ENCODE peak calls at places on chromosomes 11 and 22, in six cellular contexts. C is transverse colon, J is IMR-90, Q is vagina, R is heart left ventricle, X is Peyer's patch. N is an unnamed sample.

GRCh38 chr11:19714093-19714386 is 1.4 kb downstream of the NAV2 start:
- DNase-seq in C (no peak), J (peak; percentile 19), Q (no peak), R (no peak), X (no peak), N (no peak)

GRCh38 chr11:111107501-111107900 is 138.0 kb upstream of the POU2AF2 start:
- DNase-seq in C (no peak), J (no peak), Q (no peak), R (no peak), X (no peak), N (no peak)

GRCh38 chr11:1939006-1939626 is 8.0 kb upstream of the MRPL23 start:
- DNase-seq in C (no peak), J (no peak), Q (no peak), R (peak; percentile 37), X (no peak), N (peak; percentile 39)

GRCh38 chr22:32619614-32620426 is 145.2 kb downstream of the FBXO7 start:
- DNase-seq in C (no peak), J (peak; percentile 89), Q (no peak), R (peak; percentile 76), X (no peak), N (peak; percentile 42)

GRCh38 chr22:44133901-44134511 is 46.7 kb upstream of the PARVG start:
- DNase-seq in C (no peak), J (no peak), Q (no peak), R (no peak), X (no peak), N (peak; percentile 52)

GRCh38 chr22:39237276-39238123 is 7.3 kb downstream of the PDGFB start:
- DNase-seq in C (no peak), J (no peak), Q (no peak), R (peak; percentile 47), X (no peak), N (no peak)

GRCh38 chr11:24391165-24391564 is 105.7 kb upstream of the LUZP2 start:
- DNase-seq in C (no peak), J (peak; percentile 87), Q (no peak), R (no peak), X (no peak), N (no peak)

GRCh38 chr11:99370557-99371200 is 349.9 kb downstream of the CNTN5 start:
- DNase-seq in C (no peak), J (peak; percentile 72), Q (no peak), R (peak; percentile 80), X (no peak), N (no peak)

GRCh38 chr11:8296872-8297271 is 33.2 kb upstream of the LMO1 start:
- DNase-seq in C (no peak), J (no peak), Q (no peak), R (no peak), X (no peak), N (no peak)

GRCh38 chr11:61384271-61385242 is 7.8 kb upstream of the TMEM216 start:
- DNase-seq in C (no peak), J (peak; percentile 42), Q (no peak), R (no peak), X (no peak), N (no peak)

GRCh38 chr22:49960967-49961600 is 512 bp downstream of the PIM3 start:
- DNase-seq in C (peak; percentile 55), J (no peak), Q (no peak), R (peak; percentile 61), X (peak; percentile 75), N (peak; percentile 93)

GRCh38 chr11:83764643-83765042 is 478.5 kb upstream of the CCDC90B start:
- DNase-seq in C (no peak), J (no peak), Q (no peak), R (no peak), X (no peak), N (no peak)

GRCh38 chr11:78764946-78765345 is 190.3 kb upstream of the NARS2 start:
- DNase-seq in C (no peak), J (no peak), Q (no peak), R (no peak), X (no peak), N (no peak)

GRCh38 chr11:45737056-45737455 is 67.9 kb upstream of the SLC35C1 start:
- DNase-seq in C (no peak), J (no peak), Q (no peak), R (no peak), X (no peak), N (no peak)

GRCh38 chr11:22627421-22627820 is 1.8 kb upstream of the FANCF start:
- DNase-seq in C (no peak), J (no peak), Q (no peak), R (no peak), X (no peak), N (peak; percentile 72)

GRCh38 chr11:22624742-22625447 is 728 bp downstream of the FANCF start:
- DNase-seq in C (peak; percentile 76), J (peak; percentile 60), Q (no peak), R (peak; percentile 67), X (peak; percentile 83), N (no peak)

GRCh38 chr11:22626573-22627239 is 1.1 kb upstream of the FANCF start:
- DNase-seq in C (no peak), J (no peak), Q (no peak), R (no peak), X (no peak), N (peak; percentile 70)

DNA sequence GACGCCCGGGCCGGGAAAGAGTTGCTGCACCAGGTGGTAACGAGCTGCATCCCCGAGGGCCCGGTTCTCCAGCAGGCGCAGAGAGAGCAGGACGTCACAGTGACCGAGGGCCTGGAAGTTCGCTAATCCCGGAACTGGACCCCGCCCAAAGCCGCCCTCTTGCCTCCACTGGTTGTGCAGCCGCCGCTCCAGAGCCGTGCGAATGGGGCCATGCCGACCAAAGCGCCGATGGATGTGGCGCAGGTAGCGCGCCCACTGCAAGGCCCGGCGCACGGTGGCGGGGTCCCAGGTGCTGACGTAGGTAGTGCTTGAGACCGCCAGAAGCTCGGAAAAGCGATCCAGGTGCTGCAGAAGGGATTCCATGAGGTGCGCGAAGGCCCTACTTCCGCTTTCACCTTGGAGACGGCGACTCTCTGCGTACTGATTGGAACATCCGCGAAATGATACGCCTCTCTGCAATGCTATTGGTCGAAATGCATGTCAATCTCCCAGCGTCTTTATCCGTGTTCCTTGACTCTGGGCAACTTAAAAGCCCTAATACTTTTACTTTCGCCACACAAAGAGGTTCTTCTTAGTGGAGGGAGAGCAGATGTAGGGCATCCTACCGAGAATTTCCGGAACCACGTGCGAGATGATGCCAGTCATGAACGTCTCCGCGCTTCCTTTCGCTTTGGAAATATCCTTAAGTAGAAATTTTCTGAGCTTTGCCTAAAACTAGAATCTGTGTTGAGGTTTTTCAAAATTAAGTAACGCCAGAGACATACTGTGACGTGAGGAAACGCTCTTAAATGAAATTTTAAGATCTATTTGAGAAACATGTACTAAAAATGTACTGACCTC is at the start of gene FANCF:
- DNase-seq in C (peak; percentile 96), J (peak; percentile 99), Q (no peak), R (peak; percentile 93), X (peak; percentile 96), N (peak; percentile 95)
- TF ChIP-seq POLR2A in C (peak; percentile 55), J (peak; percentile 43), Q (no peak), R (peak; percentile 49), X (peak; percentile 54), N (no peak)

GRCh38 chr11:104917259-104918112 is 19.2 kb upstream of the CASP12 start:
- DNase-seq in C (no peak), J (no peak), Q (no peak), R (no peak), X (no peak), N (no peak)
- H3K27ac ChIP-seq in C (peak overlapping the region; percentile 64), J (no peak overlapping the region), Q (peak overlapping the region; percentile 57), R (peak overlapping the region; percentile 63), X (peak overlapping the region; percentile 70), N (peak overlapping the region; percentile 75)

DNA sequence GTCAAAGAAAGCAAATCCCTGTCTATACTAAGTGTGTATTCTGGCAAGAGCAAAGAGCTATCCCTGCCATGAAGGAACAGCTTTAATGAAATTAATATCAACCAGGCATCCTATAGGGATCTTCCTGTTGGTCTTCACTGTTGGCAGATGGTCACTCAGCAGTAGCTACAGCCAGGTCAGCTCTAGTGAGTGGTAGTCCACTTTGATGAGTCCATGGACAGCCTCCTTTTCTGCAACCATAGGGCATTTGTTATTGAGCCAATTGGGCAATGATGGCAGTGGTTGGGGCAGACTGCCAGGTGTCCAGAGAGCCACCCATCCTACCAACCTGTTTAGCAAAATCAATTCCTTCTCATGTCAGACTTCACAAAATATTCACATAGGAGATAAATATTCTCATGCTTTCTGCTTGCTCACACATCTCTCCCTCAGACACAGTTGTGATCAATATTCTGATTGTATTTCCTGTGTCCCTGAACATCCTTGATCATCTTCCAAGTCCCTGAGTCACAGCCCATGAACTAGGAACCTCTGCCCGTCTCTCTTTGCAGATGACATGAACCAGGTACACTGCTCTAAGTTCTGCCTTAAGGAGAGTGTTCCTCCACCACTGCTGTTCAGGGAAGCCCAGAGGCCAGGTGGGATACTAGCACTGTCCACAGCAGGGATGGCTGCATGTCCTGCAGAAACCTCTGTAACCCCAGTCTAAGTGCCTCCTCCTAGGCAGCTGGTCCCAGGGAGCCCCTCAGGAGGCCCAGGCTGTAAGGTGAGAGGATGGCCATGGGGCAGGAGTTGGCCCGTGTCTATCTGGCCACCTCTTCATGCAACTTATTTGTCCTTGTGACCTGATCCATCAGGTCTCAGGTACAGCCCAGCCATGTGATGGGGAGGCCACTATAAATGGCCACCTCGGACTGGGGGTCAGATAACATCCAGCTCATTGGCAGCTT is 74.2 kb upstream of the IGLL5 start:
- DNase-seq in C (no peak), J (no peak), Q (no peak), R (no peak), X (no peak), N (peak; percentile 67)
- H3K4me1 ChIP-seq in C (no peaks in the 10 kb centered on the region), J (no peaks in the 10 kb centered on the region), Q (no peaks in the 10 kb centered on the region), R (no peaks in the 10 kb centered on the region), X (no peaks in the 10 kb centered on the region), N (peaks cover 48% of the 10 kb centered on the region)

DNA sequence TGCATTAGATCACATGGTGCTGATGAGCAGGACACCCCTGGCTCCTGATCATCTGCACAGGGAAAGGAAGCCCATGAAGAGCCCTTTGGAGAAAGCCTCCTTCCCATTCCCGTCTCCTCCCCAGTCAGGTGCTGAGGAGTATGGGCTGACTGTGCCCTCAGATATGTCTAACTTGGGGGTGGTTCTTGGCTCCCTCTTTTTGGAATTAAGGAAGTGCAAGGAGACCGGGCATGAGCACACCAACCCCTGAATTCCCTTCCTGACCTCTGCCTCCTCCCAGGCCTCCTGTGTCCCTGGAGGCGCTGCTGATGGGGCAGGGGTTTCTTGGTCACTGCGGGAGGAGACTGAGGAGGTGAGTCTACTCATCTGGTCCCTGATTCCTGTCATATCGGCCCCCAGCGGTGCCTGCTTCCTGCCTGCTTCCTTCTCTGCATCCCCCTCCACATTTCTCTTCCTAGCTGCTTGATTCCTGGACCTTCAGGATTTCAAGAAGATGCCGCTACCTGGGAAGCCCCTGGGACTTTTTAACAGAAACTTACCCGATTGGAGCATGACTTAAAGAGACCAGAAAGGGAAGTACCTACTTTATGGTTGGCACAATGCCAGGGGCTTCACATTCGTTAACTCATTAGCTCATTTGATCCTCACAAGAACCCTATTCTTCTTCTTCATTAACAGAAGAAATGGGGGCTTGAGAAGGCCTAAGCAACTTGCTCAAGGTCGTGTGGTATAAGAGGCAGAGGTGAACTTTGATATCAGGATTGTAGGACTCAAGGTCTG is 22.5 kb upstream of the NECTIN1 start:
- DNase-seq in C (no peak), J (no peak), Q (no peak), R (no peak), X (no peak), N (peak; percentile 48)
- TF ChIP-seq POLR2A in C (no peak), J (no peak), Q (no peak), R (no peak), X (no peak), N (no peak)

DNA sequence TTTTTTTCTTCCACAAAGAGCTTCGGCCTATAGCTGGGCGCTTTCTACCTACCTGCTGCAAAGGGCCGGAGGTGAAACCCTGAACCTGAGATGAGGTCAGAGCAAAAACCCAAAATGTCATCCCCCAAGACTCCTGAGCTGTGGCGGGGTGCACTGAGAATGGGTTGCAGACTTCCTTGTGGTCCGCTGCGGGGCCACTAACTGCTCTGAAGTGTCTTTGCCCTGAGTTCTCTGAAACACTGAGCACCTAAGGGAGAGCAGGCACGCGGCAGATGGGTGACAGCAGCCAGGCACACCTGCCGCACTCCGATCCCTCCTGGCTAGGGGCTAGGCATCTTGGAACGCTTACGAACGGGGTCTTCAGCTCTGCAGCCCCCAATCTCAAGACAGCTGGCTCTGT is 29.3 kb downstream of the RASD2 start:
- DNase-seq in C (no peak), J (no peak), Q (no peak), R (no peak), X (no peak), N (no peak)
- H3K27ac ChIP-seq in C (no peak overlapping the region), J (no peak overlapping the region), Q (no peak overlapping the region), R (no peak overlapping the region), X (no peak overlapping the region), N (no peak overlapping the region)